ENCODE peak calls at places on chromosome 14, in five cellular contexts. P is thoracic aorta, W is IMR-90, G is GM23338, E is neuronal stem cell. D is an unnamed sample.
A peak's percentile ranks its signal among the peaks of the same experiment; 100 is the strongest.

GRCh38 chr14:68099348-68100045 is 279.9 kb downstream of the RAD51B start:
- DNase-seq in P (no peak), W (no peak), E (no peak), G (no peak), D (no peak)

GRCh38 chr14:27181304-27181703 is 583.5 kb upstream of the NOVA1 start:
- DNase-seq in G (no peak), W (no peak), P (no peak), E (no peak), D (no peak)

GRCh38 chr14:63496837-63497400 is 46.3 kb downstream of the PPP2R5E start:
- DNase-seq in G (no peak), P (no peak), E (no peak), W (no peak), D (no peak)

GRCh38 chr14:96502621-96503251 is 554 bp downstream of the PAPOLA start:
- DNase-seq in G (peak; percentile 79), W (peak; percentile 13), E (peak; percentile 23), P (no peak), D (no peak)

GRCh38 chr14:38737657-38738056 is 365.4 kb downstream of the SEC23A start:
- DNase-seq in W (no peak), P (no peak), G (peak; percentile 19), E (no peak), D (no peak)

GRCh38 chr14:24351517-24351916 is 11.7 kb upstream of the RIPK3 start:
- DNase-seq in E (no peak), P (no peak), G (peak; percentile 28), W (peak; percentile 43), D (no peak)

GRCh38 chr14:37122288-37122687 is 50.1 kb downstream of the SLC25A21 start:
- DNase-seq in P (no peak), E (no peak), W (peak; percentile 85), G (peak; percentile 9), D (no peak)

GRCh38 chr14:30235485-30235884 is 307.8 kb upstream of the PRKD1 start:
- DNase-seq in P (no peak), G (no peak), W (no peak), E (no peak), D (no peak)

GRCh38 chr14:102805454-102805891 is 28.2 kb downstream of the TRAF3 start:
- DNase-seq in G (no peak), W (peak; percentile 70), E (no peak), P (no peak), D (no peak)

GRCh38 chr14:48563465-48563864 is 888.1 kb upstream of the MDGA2 start:
- DNase-seq in P (no peak), W (peak; percentile 22), E (no peak), G (no peak), D (no peak)

GRCh38 chr14:59346796-59347510 is 118.2 kb downstream of the GPR135 start:
- DNase-seq in P (no peak), E (no peak), G (no peak), W (peak; percentile 52), D (no peak)

GRCh38 chr14:64763801-64764511 is 59.7 kb downstream of the PLEKHG3 start:
- DNase-seq in E (no peak), W (peak; percentile 55), G (peak; percentile 46), P (no peak), D (peak; percentile 38)

GRCh38 chr14:24063263-24063836 is 8.0 kb upstream of the CPNE6 start:
- DNase-seq in E (no peak), P (no peak), G (no peak), W (no peak), D (no peak)

GRCh38 chr14:32201816-32202467 is at the start of gene RNU6-7:
- DNase-seq in P (no peak), E (peak; percentile 66), W (peak; percentile 17), G (peak; percentile 45), D (peak; percentile 64)

GRCh38 chr14:75454963-75455546 is 27.2 kb downstream of the JDP2 start:
- DNase-seq in W (peak; percentile 76), G (no peak), P (no peak), E (no peak), D (no peak)

GRCh38 chr14:76151398-76152332 is at the start of gene GPATCH2L:
- DNase-seq in W (peak; percentile 86), G (peak; percentile 96), E (peak; percentile 90), P (peak; percentile 82), D (peak; percentile 96)

GRCh38 chr14:77260199-77260598 is 10.8 kb downstream of the NGB start:
- DNase-seq in E (no peak), P (no peak), G (no peak), W (no peak), D (no peak)

GRCh38 chr14:55160989-55161388 is 30.4 kb downstream of the DLGAP5 start:
- DNase-seq in G (no peak), E (no peak), W (peak; percentile 54), P (no peak), D (no peak)

GRCh38 chr14:34872822-34873590 is 2.2 kb downstream of the BAZ1A start:
- DNase-seq in E (peak; percentile 2), W (peak; percentile 69), P (no peak), G (peak; percentile 16), D (peak; percentile 14)

GRCh38 chr14:31945074-31945613 is 132.0 kb upstream of the ARHGAP5 start:
- DNase-seq in E (no peak), P (no peak), G (no peak), W (no peak), D (no peak)

GRCh38 chr14:73768107-73768506 is 53.9 kb upstream of the PNMA1 start:
- DNase-seq in W (no peak), G (no peak), E (no peak), P (no peak), D (no peak)

GRCh38 chr14:73771848-73772705 is 57.9 kb upstream of the PNMA1 start:
- DNase-seq in W (peak; percentile 86), P (no peak), G (peak; percentile 79), E (no peak), D (no peak)

GRCh38 chr14:73774244-73774575 is 60.0 kb upstream of the PNMA1 start:
- DNase-seq in E (no peak), P (no peak), G (no peak), W (no peak), D (no peak)

GRCh38 chr14:73773441-73774243 is 59.5 kb upstream of the PNMA1 start:
- DNase-seq in W (no peak), P (no peak), E (no peak), G (no peak), D (no peak)

DNA sequence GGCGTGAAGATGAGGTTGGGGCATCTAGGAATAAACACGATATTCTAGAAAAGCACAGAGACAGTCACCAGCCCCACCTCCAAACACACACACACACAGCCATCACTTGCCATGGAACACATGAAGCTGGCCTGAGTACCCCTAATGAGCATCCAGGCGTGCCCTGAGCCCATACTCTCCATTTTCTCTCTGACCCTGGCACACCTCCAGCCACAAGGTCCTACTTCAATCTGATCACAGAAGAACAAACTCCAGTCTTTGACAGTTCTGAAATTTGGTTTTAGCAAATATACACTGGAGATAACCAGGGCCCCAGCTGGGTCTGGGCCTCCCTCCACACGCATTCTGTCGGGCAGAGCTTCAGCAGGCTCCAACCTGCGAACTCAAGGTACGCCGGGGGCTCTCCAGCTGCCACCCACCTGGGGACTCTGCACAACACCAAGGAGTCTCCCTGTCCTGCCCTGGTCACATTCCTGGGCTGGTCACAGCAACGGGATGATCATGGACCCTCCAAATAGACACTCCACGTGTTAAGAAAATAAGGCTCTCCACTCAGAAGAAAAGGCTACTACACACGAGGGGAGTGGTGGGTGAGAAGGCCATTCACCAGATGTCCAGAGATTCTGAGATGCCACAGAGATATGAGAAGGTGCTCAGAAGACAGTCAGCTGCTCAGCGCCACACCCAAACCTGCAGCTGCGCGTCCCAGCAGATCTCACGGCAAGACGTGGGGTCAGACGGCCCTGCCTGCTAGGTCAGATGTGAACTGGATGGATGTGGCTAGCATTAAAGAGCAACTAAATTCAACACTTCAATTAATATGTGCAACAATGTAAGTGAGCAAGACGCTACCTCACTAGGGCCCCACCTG is 57.0 kb upstream of the PNMA1 start:
- DNase-seq in G (no peak), W (no peak), P (no peak), E (no peak), D (no peak)
- H3K27ac ChIP-seq in G (no peak overlapping the region), W (peak overlapping the region; percentile 9), P (peak overlapping the region; percentile 80), E (no peak overlapping the region), D (peak overlapping the region; percentile 65)

DNA sequence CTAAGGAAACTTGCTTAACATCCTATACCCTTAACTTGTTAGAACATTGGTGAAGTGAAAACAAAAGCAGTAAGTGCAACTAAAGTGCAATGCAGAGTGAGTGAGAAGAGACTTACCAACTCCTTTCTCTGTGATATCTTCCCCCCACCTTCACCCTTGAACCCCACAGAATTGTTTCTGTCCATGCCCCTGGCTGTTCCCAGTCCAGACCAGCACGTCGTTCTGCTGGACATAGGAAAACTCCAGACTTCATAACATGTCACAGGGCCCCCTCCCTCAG is 91.9 kb downstream of the DAD1 start:
- DNase-seq in W (no peak), G (no peak), E (no peak), P (no peak), D (no peak)
- H3K27ac ChIP-seq in W (no peak overlapping the region), G (no peak overlapping the region), E (no peak overlapping the region), P (no peak overlapping the region), D (no peak overlapping the region)

GRCh38 chr14:100696590-100696989 is 30.1 kb upstream of the DLK1 start:
- DNase-seq in G (no peak), W (no peak), P (no peak), E (no peak), D (no peak)

GRCh38 chr14:100696017-100696416 is 30.7 kb upstream of the DLK1 start:
- DNase-seq in E (no peak), W (no peak), P (no peak), G (no peak), D (no peak)

GRCh38 chr14:100695423-100695738 is 31.3 kb upstream of the DLK1 start:
- DNase-seq in E (no peak), W (no peak), P (no peak), G (no peak), D (no peak)

GRCh38 chr14:100698719-100699448 is 27.8 kb upstream of the DLK1 start:
- DNase-seq in E (no peak), W (no peak), G (no peak), P (no peak), D (no peak)

DNA sequence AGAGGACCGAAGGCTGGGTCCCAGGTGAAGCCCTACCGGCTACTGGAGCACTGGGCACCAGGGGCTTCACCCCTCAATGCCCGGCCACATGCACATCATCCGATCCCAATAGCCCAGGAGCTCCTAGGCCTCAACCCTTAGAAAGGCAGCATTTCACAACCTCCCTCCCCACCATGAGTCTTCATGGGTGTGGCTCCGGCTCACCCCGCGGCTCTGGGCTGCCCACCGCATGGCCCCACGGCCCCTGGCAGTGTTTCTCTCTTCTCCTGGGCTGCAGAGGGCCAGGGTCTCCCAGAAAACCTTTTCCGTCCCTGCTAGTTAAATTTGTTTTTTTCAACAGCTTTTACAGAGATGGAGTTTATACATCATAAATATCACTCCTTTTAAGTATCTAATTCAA is 28.6 kb upstream of the DLK1 start:
- DNase-seq in W (no peak), P (no peak), G (no peak), E (no peak), D (no peak)
- H3K27ac ChIP-seq in W (no peak overlapping the region), P (no peak overlapping the region), G (no peak overlapping the region), E (no peak overlapping the region), D (no peak overlapping the region)

GRCh38 chr14:89268514-89268913 is 148.5 kb downstream of the FOXN3 start:
- DNase-seq in P (no peak), W (no peak), E (no peak), G (no peak), D (no peak)

GRCh38 chr14:89267163-89267562 is 149.9 kb downstream of the FOXN3 start:
- DNase-seq in W (no peak), G (peak; percentile 57), E (no peak), P (no peak), D (no peak)

GRCh38 chr14:89269404-89269803 is 147.6 kb downstream of the FOXN3 start:
- DNase-seq in W (no peak), E (no peak), G (no peak), P (no peak), D (no peak)

GRCh38 chr14:89266754-89267153 is 150.3 kb downstream of the FOXN3 start:
- DNase-seq in E (no peak), W (peak; percentile 69), G (no peak), P (no peak), D (no peak)

GRCh38 chr14:89267656-89268055 is 149.4 kb downstream of the FOXN3 start:
- DNase-seq in W (no peak), E (no peak), P (no peak), G (no peak), D (no peak)
- H3K27ac ChIP-seq in W (no peak overlapping the region), E (no peak overlapping the region), P (peak overlapping the region; percentile 85), G (no peak overlapping the region), D (no peak overlapping the region)

D was measured in caudate nucleus.